ENCODE peak calls at places on chromosomes 5 and 9, in nine cellular contexts. R, B, E, F, J, P, X, I and D are unnamed samples.

GRCh38 chr9:88312517-88313103 is 75.6 kb upstream of the SPIN1 start:
- DNase-seq in R (no peak), B (no peak), E (no peak), F (no peak), J (no peak), P (no peak), X (no peak), I (no peak), D (no peak)

GRCh38 chr9:78654324-78654723 is 357.4 kb downstream of the PSAT1 start:
- DNase-seq in R (no peak), B (no peak), E (no peak), F (no peak), J (no peak), P (no peak), X (no peak), I (no peak), D (no peak)

GRCh38 chr5:115170128-115170923 is 618 bp upstream of the TRIM36 start:
- DNase-seq in R (no peak), B (peak), E (peak), F (no peak), J (no peak), P (no peak), X (no peak), I (no peak), D (no peak)

GRCh38 chr5:17295671-17296070 is 78.2 kb downstream of the BASP1 start:
- DNase-seq in R (no peak), B (no peak), E (no peak), F (no peak), J (no peak), P (no peak), X (no peak), I (no peak), D (no peak)

GRCh38 chr9:37775216-37775919 is 9.5 kb downstream of the EXOSC3 start:
- DNase-seq in R (no peak), B (no peak), E (no peak), F (no peak), J (no peak), P (no peak), X (no peak), I (no peak), D (no peak)

GRCh38 chr5:136062563-136063274 is 33.9 kb downstream of the TGFBI start:
- DNase-seq in R (no peak), B (peak), E (no peak), F (no peak), J (no peak), P (no peak), X (no peak), I (no peak), D (no peak)

GRCh38 chr9:133043449-133044035 is 12.7 kb downstream of the GTF3C5 start:
- DNase-seq in R (no peak), B (no peak), E (no peak), F (no peak), J (no peak), P (no peak), X (no peak), I (no peak), D (no peak)

GRCh38 chr9:120235081-120235480 is 344.9 kb downstream of the CDK5RAP2 start:
- DNase-seq in R (no peak), B (no peak), E (no peak), F (no peak), J (no peak), P (no peak), X (no peak), I (no peak), D (no peak)

GRCh38 chr5:121937762-121938161 is 24.0 kb upstream of the SRFBP1 start:
- DNase-seq in R (no peak), B (no peak), E (no peak), F (no peak), J (no peak), P (no peak), X (no peak), I (no peak), D (no peak)

GRCh38 chr5:15496886-15497285 is 3.1 kb upstream of the FBXL7 start:
- DNase-seq in R (no peak), B (no peak), E (no peak), F (no peak), J (no peak), P (no peak), X (no peak), I (no peak), D (no peak)

GRCh38 chr5:111655169-111655924 is 101.6 kb downstream of the NREP start:
- DNase-seq in R (no peak), B (no peak), E (no peak), F (no peak), J (no peak), P (no peak), X (no peak), I (no peak), D (no peak)

GRCh38 chr9:127561491-127562270 is 50.4 kb upstream of the STXBP1 start:
- DNase-seq in R (peak), B (no peak), E (peak), F (peak), J (peak), P (peak), X (no peak), I (peak), D (no peak)

GRCh38 chr5:64096771-64097170 is 68.9 kb upstream of the RNF180 start:
- DNase-seq in R (no peak), B (no peak), E (no peak), F (no peak), J (no peak), P (no peak), X (no peak), I (no peak), D (no peak)

GRCh38 chr9:91800473-91800872 is 149.6 kb downstream of the ROR2 start:
- DNase-seq in R (peak), B (no peak), E (no peak), F (no peak), J (no peak), P (no peak), X (no peak), I (no peak), D (no peak)

GRCh38 chr9:91805031-91805430 is 145.0 kb downstream of the ROR2 start:
- DNase-seq in R (no peak), B (no peak), E (no peak), F (no peak), J (peak), P (no peak), X (no peak), I (no peak), D (no peak)

GRCh38 chr9:91802391-91802790 is 147.6 kb downstream of the ROR2 start:
- DNase-seq in R (peak), B (no peak), E (no peak), F (no peak), J (no peak), P (no peak), X (no peak), I (no peak), D (no peak)

GRCh38 chr9:91803970-91804752 is 145.9 kb downstream of the ROR2 start:
- DNase-seq in R (no peak), B (no peak), E (no peak), F (no peak), J (peak), P (no peak), X (no peak), I (no peak), D (no peak)

DNA sequence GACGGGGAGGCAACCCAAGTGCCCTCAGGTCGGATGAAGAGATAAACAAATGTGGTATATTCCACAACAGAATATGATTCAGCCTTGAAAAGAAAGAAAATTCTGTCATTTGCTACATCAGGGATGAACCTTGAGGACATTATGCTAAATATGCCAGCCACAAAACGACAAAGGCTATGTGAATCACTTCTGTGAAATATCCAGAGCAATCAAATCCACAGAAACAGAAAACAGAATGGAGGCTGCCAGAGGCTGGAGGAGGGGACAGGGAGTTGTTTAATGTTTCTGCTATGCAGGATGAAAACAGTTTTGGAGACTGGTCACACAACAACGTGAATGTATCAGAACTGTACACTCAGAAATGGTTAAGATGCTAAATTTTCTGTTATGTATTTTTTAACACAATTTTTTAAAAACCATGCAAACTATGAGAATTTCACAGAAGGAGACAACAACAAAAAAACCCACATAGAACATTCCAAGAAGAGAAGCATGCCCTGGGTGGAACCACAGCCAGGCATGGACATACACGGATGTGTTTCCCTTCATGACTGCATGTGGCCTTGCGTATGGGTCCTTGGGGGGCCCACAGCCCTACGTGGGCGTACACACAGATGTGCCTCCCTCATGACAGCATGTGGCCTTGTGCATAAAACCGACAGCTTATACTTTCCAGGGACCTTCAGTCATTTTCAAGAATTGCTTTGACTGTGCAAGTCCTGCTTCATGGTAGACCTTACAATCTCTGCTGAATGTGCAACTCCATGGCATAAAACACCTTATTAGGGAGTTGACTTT is 146.7 kb downstream of the ROR2 start:
- DNase-seq in R (no peak), B (no peak), E (no peak), F (no peak), J (peak), P (no peak), X (no peak), I (no peak), D (no peak)
- H3K27ac ChIP-seq in R (no peak), B (no peak), E (no peak), F (no peak), J (peak), P (no peak), X (no peak), I (no peak), D (no peak)

GRCh38 chr5:81579525-81579924 is 171.4 kb downstream of the SSBP2 start:
- DNase-seq in R (no peak), B (no peak), E (no peak), F (no peak), J (no peak), P (no peak), X (no peak), I (no peak), D (no peak)
- H3K27ac ChIP-seq in R (no peak), B (no peak), E (no peak), F (no peak), J (no peak), P (no peak), X (no peak), I (no peak), D (no peak)

GRCh38 chr5:179839328-179840256 is 18.9 kb downstream of the SQSTM1 start:
- DNase-seq in R (no peak), B (no peak), E (no peak), F (no peak), J (peak), P (peak), X (no peak), I (peak), D (no peak)
- H3K27ac ChIP-seq in R (peak), B (no peak), E (no peak), F (no peak), J (peak), P (peak), X (no peak), I (peak), D (no peak)

DNA sequence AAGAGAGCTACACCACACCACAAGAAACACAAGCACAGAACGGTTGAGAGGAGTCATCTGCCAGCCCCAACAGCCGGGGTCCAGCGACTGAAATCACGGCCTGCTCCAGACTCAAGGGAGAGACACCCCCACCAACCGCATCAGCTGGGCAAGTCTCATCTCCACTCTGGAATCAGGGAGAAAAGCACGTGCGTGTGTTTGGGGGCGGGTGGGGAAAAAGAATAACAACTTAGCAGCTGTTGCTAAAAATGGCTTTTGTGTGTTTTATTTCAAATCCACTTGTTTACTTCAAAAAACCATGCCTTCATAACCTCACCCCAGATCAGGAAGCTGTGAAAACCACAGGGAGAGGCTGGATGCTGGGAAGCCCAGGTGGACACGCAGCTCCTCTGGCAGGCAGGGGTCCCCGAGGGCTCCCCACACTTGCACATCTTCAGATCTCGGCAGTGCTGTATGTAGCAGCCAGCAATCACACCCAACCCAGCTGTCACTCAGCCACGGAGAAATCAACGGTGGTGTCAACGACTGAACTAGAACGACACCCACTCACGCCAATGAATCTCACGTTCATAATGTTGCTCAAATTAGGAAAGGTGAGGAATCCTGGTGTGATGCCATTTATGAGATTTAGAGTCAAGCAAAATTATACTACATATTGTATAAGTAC is 19.0 kb downstream of the PNPLA7 start:
- DNase-seq in R (no peak), B (no peak), E (no peak), F (no peak), J (no peak), P (no peak), X (no peak), I (no peak), D (no peak)
- H3K27ac ChIP-seq in R (peak), B (no peak), E (no peak), F (no peak), J (peak), P (no peak), X (no peak), I (no peak), D (peak)

DNA sequence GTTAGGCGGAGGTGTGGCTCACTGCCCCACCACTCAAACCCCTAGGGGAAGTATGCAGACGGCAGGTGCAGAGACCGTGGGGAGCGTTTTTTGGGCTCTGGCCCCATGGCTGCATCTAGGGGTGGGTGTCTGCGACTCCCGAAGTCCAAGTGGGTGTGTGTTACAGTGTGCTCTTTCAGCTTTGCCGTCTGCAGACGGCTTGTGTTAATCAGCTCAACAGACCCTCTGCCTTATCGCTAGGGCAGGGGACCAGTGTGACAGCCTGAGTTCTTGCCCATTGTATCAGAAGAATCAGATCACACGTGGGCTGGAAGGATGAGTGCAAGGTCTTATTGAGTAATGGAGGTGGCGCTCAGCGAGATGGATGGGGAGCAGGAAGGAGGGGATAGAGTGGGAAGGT is 162.8 kb downstream of the ENC1 start:
- DNase-seq in R (no peak), B (no peak), E (no peak), F (no peak), J (no peak), P (no peak), X (no peak), I (no peak), D (no peak)
- H3K27ac ChIP-seq in R (no peak), B (no peak), E (no peak), F (no peak), J (no peak), P (no peak), X (no peak), I (no peak), D (peak)

GRCh38 chr5:112684737-112685136 is 52.9 kb upstream of the APC start:
- DNase-seq in R (no peak), B (no peak), E (no peak), F (no peak), J (no peak), P (no peak), X (no peak), I (peak), D (peak)

GRCh38 chr5:112685386-112685785 is 52.3 kb upstream of the APC start:
- DNase-seq in R (no peak), B (no peak), E (no peak), F (no peak), J (no peak), P (no peak), X (no peak), I (no peak), D (no peak)

GRCh38 chr5:112687306-112687705 is 50.4 kb upstream of the APC start:
- DNase-seq in R (no peak), B (no peak), E (no peak), F (no peak), J (no peak), P (no peak), X (no peak), I (no peak), D (no peak)

GRCh38 chr5:112685929-112686328 is 51.8 kb upstream of the APC start:
- DNase-seq in R (no peak), B (no peak), E (no peak), F (no peak), J (no peak), P (no peak), X (no peak), I (no peak), D (no peak)

GRCh38 chr5:112686675-112687074 is 51.0 kb upstream of the APC start:
- DNase-seq in R (no peak), B (no peak), E (no peak), F (no peak), J (no peak), P (no peak), X (no peak), I (no peak), D (no peak)
- H3K27ac ChIP-seq in R (no peak), B (no peak), E (no peak), F (no peak), J (no peak), P (no peak), X (no peak), I (peak), D (no peak)

GRCh38 chr5:139178582-139178917 is 19.6 kb downstream of the SIL1 start:
- DNase-seq in R (no peak), B (no peak), E (no peak), F (no peak), J (no peak), P (no peak), X (no peak), I (no peak), D (no peak)
- H3K27ac ChIP-seq in R (peak), B (no peak), E (peak), F (peak), J (peak), P (peak), X (no peak), I (peak), D (no peak)

GRCh38 chr9:113361304-113362018 is 12.1 kb downstream of the BSPRY start:
- DNase-seq in R (no peak), B (no peak), E (no peak), F (no peak), J (no peak), P (no peak), X (no peak), I (no peak), D (peak)
- H3K27ac ChIP-seq in R (no peak), B (no peak), E (no peak), F (no peak), J (no peak), P (no peak), X (no peak), I (no peak), D (peak)

GRCh38 chr5:43045236-43045635 is 5.1 kb upstream of the ANXA2R start:
- DNase-seq in R (no peak), B (no peak), E (no peak), F (no peak), J (no peak), P (no peak), X (no peak), I (no peak), D (no peak)
- H3K27ac ChIP-seq in R (no peak), B (no peak), E (no peak), F (peak), J (no peak), P (no peak), X (no peak), I (no peak), D (no peak)